ENCODE peak calls at places on chromosomes 11 and 22, in six cellular contexts. E, I, R, G, U and V are unnamed samples.

GRCh38 chr11:100863080-100863581 is 176.0 kb downstream of the ARHGAP42 start:
- DNase-seq in E (peak; percentile 78), I (peak; percentile 95), R (no peak), G (no peak), U (no peak), V (peak; percentile 93)

GRCh38 chr22:46376908-46377565 is 41.5 kb downstream of the TRMU start:
- DNase-seq in E (no peak), I (no peak), R (no peak), G (no peak), U (no peak), V (no peak)

GRCh38 chr22:47695176-47695575 is 932.7 kb downstream of the TBC1D22A start:
- DNase-seq in E (no peak), I (no peak), R (no peak), G (peak; percentile 42), U (no peak), V (no peak)

GRCh38 chr11:115180272-115180671 is 323.9 kb downstream of the CADM1 start:
- DNase-seq in E (no peak), I (no peak), R (no peak), G (no peak), U (no peak), V (no peak)

GRCh38 chr22:28112548-28113043 is 193.5 kb upstream of the PITPNB start:
- DNase-seq in E (peak; percentile 53), I (peak; percentile 44), R (peak; percentile 30), G (no peak), U (peak; percentile 48), V (peak; percentile 78)

GRCh38 chr11:97862021-97862420 is 1158.7 kb upstream of the CNTN5 start:
- DNase-seq in E (no peak), I (no peak), R (no peak), G (no peak), U (no peak), V (no peak)

GRCh38 chr22:39055658-39056057 is 15.0 kb downstream of the APOBEC3F start:
- DNase-seq in E (no peak), I (no peak), R (no peak), G (no peak), U (no peak), V (no peak)

GRCh38 chr11:23423119-23423518 is 562.8 kb upstream of the CCDC179 start:
- DNase-seq in E (peak; percentile 36), I (peak; percentile 22), R (no peak), G (no peak), U (no peak), V (no peak)

GRCh38 chr11:70456921-70457532 is 58.7 kb downstream of the CTTN start:
- DNase-seq in E (peak; percentile 14), I (peak; percentile 53), R (no peak), G (no peak), U (no peak), V (peak; percentile 63)

GRCh38 chr11:68621826-68622225 is 62.5 kb upstream of the GAL start:
- DNase-seq in E (no peak), I (no peak), R (no peak), G (no peak), U (no peak), V (no peak)

GRCh38 chr11:107372439-107372838 is 85.2 kb downstream of the CWF19L2 start:
- DNase-seq in E (no peak), I (no peak), R (no peak), G (no peak), U (no peak), V (no peak)

GRCh38 chr11:31763296-31763695 is 47.8 kb downstream of the PAX6 start:
- DNase-seq in E (no peak), I (no peak), R (no peak), G (no peak), U (no peak), V (no peak)

GRCh38 chr11:129947474-129947873 is 52.1 kb upstream of the NFRKB start:
- DNase-seq in E (no peak), I (no peak), R (no peak), G (no peak), U (no peak), V (no peak)

GRCh38 chr11:95132956-95133355 is 43.3 kb downstream of the ENDOD1 start:
- DNase-seq in E (no peak), I (no peak), R (no peak), G (no peak), U (no peak), V (no peak)

GRCh38 chr11:132438418-132438817 is 1068.0 kb downstream of the NTM start:
- DNase-seq in E (no peak), I (no peak), R (no peak), G (no peak), U (no peak), V (no peak)

GRCh38 chr11:75214411-75214821 is 26.2 kb upstream of the TPBGL start:
- DNase-seq in E (peak; percentile 69), I (peak; percentile 78), R (peak; percentile 52), G (peak; percentile 15), U (peak; percentile 48), V (peak; percentile 76)

GRCh38 chr11:36056160-36056751 is 112.4 kb downstream of the LDLRAD3 start:
- DNase-seq in E (peak; percentile 55), I (no peak), R (no peak), G (no peak), U (no peak), V (peak; percentile 49)

GRCh38 chr11:119263352-119263940 is 53.5 kb downstream of the MCAM start:
- DNase-seq in E (no peak), I (no peak), R (no peak), G (no peak), U (no peak), V (no peak)

DNA sequence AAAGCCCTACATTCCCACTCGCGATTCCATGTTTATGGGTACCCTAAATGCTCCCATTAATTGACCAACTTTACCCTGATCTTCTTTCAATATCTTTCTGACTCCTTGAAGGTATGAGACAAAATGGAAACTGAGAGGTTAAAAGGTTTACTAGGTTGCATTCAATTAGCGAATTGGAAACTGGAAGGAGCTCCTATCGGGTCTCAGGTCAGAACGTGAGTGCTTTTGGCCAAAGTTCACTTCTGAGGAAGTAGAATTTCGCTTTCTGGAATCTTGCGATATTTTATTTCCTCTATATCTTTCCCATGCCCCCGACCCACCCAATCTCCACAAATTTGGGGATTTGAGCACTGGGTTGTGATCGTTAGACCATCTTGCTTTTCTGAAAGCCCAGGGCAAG is 2.6 kb downstream of the EHF start:
- DNase-seq in E (no peak), I (no peak), R (no peak), G (no peak), U (no peak), V (no peak)
- H3K4me3 ChIP-seq in E (no peak overlapping the region), I (no peak overlapping the region), R (no peak overlapping the region), G (peak overlapping the region; percentile 24), U (peak overlapping the region; percentile 57), V (no peak overlapping the region)

DNA sequence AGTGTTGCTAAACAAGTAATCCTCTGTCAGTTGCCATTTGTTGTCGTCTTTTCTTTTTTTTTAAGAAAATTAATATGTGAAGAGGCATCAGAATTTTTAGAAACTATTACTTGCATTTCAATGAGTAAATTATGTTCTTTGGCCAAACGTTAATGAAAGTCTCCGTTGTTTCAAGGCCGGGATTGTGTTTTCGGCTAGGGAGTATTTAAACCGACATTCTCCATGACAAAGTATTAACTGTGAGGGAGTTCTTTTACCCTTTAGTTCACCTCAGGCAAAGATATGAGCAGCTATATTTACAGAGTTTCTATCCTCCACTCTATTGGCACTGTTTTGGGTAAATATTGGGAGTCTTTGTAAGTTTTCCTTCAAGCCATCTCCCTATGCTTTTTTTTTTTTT is 668.9 kb downstream of the METTL15 start:
- DNase-seq in E (no peak), I (no peak), R (no peak), G (no peak), U (no peak), V (no peak)
- TF ChIP-seq CTCF in E (no peak), I (no peak), R (no peak), G (no peak), U (no peak), V (no peak)

GRCh38 chr11:3026803-3027202 is 30.4 kb downstream of the CARS1 start:
- DNase-seq in E (no peak), I (no peak), R (no peak), G (no peak), U (no peak), V (no peak)
- H3K4me3 ChIP-seq in E (no peak overlapping the region), I (no peak overlapping the region), R (no peak overlapping the region), G (no peak overlapping the region), U (no peak overlapping the region), V (no peak overlapping the region)

GRCh38 chr22:41619979-41620645 is 731 bp downstream of the DESI1 start:
- DNase-seq in E (no peak), I (no peak), R (peak; percentile 35), G (peak; percentile 66), U (no peak), V (no peak)
- TF ChIP-seq CTCF in E (no peak), I (no peak), R (no peak), G (no peak), U (no peak), V (no peak)

GRCh38 chr11:819129-819931 is 616 bp downstream of the PNPLA2 start:
- DNase-seq in E (peak; percentile 80), I (peak; percentile 83), R (peak; percentile 92), G (peak; percentile 90), U (no peak), V (peak; percentile 78)

GRCh38 chr11:823441-824291 is 4.1 kb upstream of the CRACR2B start:
- DNase-seq in E (no peak), I (no peak), R (no peak), G (no peak), U (no peak), V (no peak)

GRCh38 chr11:819943-820649 is 1.4 kb downstream of the PNPLA2 start:
- DNase-seq in E (peak; percentile 57), I (peak; percentile 62), R (peak; percentile 86), G (peak; percentile 87), U (peak; percentile 85), V (peak; percentile 43)

GRCh38 chr11:820655-821512 is 2.2 kb downstream of the PNPLA2 start:
- DNase-seq in E (peak; percentile 70), I (no peak), R (no peak), G (no peak), U (no peak), V (peak; percentile 63)

GRCh38 chr11:821513-822371 is 3.0 kb downstream of the PNPLA2 start:
- DNase-seq in E (no peak), I (no peak), R (no peak), G (no peak), U (no peak), V (no peak)
- H3K4me3 ChIP-seq in E (no peak overlapping the region), I (no peak overlapping the region), R (no peak overlapping the region), G (no peak overlapping the region), U (peak overlapping the region; percentile 77), V (peak overlapping the region; percentile 88)